ENCODE peak calls at places on chromosomes 13 and 19, in nine cellular contexts. G is transverse colon, I is heart right ventricle, M is cardiac muscle cell, Q is lower lobe of right lung, J is mucosa of descending colon, C is BE2C, W is GM12878, T is A549. B is an unnamed sample. For H3K4me1, the result is how much of the 10 kb centered on the place peaks cover.

GRCh38 chr19:12773571-12773970 is 1.8 kb downstream of the HOOK2 start:
- DNase-seq in W (no peak), G (no peak), T (peak), C (no peak), Q (no peak), M (no peak), J (no peak), I (no peak), B (no peak)

GRCh38 chr13:45681101-45681500 is 21.0 kb upstream of the CBY2 start:
- DNase-seq in J (no peak), G (no peak), Q (no peak), M (no peak), I (no peak), T (no peak), C (no peak), W (no peak), B (no peak)

GRCh38 chr19:49997709-49998108 is 27.5 kb downstream of the VRK3 start:
- DNase-seq in T (peak), M (peak), J (no peak), C (peak), Q (no peak), W (peak), G (no peak), I (no peak), B (no peak)

GRCh38 chr13:101309014-101309619 is 107.2 kb downstream of the NALCN start:
- DNase-seq in G (no peak), W (no peak), J (no peak), I (no peak), C (no peak), M (no peak), T (no peak), Q (no peak), B (no peak)

GRCh38 chr19:49469828-49470614 is 4.0 kb upstream of the FLT3LG start:
- DNase-seq in J (peak), C (no peak), G (peak), I (no peak), Q (no peak), M (no peak), T (peak), W (peak), B (no peak)

GRCh38 chr19:35459414-35460082 is 11.5 kb downstream of the FFAR2 start:
- DNase-seq in T (no peak), J (no peak), G (peak), I (peak), C (no peak), Q (peak), W (no peak), M (no peak), B (peak)

GRCh38 chr13:108944760-108945159 is 315.3 kb downstream of the MYO16 start:
- DNase-seq in I (no peak), Q (no peak), C (no peak), W (no peak), J (no peak), T (peak), G (no peak), M (no peak), B (no peak)

GRCh38 chr13:84744203-84744602 is 861.9 kb upstream of the SLITRK1 start:
- DNase-seq in Q (no peak), M (no peak), I (no peak), T (no peak), J (no peak), C (no peak), G (no peak), W (no peak), B (no peak)

GRCh38 chr13:30303269-30303668 is 4.1 kb downstream of the KATNAL1 start:
- DNase-seq in T (no peak), I (no peak), W (no peak), M (no peak), J (no peak), G (no peak), C (no peak), Q (no peak), B (no peak)

GRCh38 chr13:24127116-24127631 is 33.3 kb upstream of the SPATA13 start:
- DNase-seq in G (peak), W (peak), J (peak), I (no peak), C (no peak), Q (no peak), M (no peak), T (peak), B (no peak)

GRCh38 chr19:57248646-57249045 is 8.2 kb downstream of the ZNF805 start:
- DNase-seq in Q (no peak), G (no peak), W (no peak), C (no peak), M (no peak), T (no peak), I (no peak), J (no peak), B (no peak)

GRCh38 chr13:93259527-93260080 is 33.0 kb downstream of the GPC6 start:
- DNase-seq in T (no peak), G (no peak), J (no peak), Q (no peak), W (no peak), C (no peak), I (no peak), M (no peak), B (no peak)

GRCh38 chr13:49995535-49996165 is 1.2 kb upstream of the TRIM13 start:
- DNase-seq in W (peak), I (no peak), T (no peak), M (no peak), J (no peak), G (no peak), C (no peak), Q (no peak), B (no peak)

GRCh38 chr13:20231839-20232555 is at the start of gene GJB6:
- DNase-seq in W (no peak), Q (no peak), T (no peak), M (peak), J (no peak), I (no peak), C (no peak), G (peak), B (no peak)

GRCh38 chr13:64855506-64855905 is 2374.6 kb downstream of the PCDH9 start:
- DNase-seq in G (no peak), J (no peak), I (no peak), Q (no peak), C (peak), T (no peak), W (no peak), M (peak), B (no peak)

GRCh38 chr19:47093254-47093653 is 20.3 kb downstream of the ZC3H4 start:
- DNase-seq in Q (no peak), C (no peak), M (no peak), W (no peak), I (no peak), G (no peak), J (no peak), T (no peak), B (no peak)

GRCh38 chr13:53012707-53013106 is 15.9 kb upstream of the OLFM4 start:
- DNase-seq in W (no peak), Q (no peak), I (no peak), G (no peak), T (no peak), C (no peak), M (no peak), J (no peak), B (no peak)

GRCh38 chr13:97327071-97327470 is 104.9 kb downstream of the MBNL2 start:
- DNase-seq in T (no peak), G (no peak), W (no peak), C (no peak), Q (no peak), M (no peak), I (no peak), J (no peak), B (no peak)

GRCh38 chr13:39881887-39882286 is 226.4 kb downstream of the COG6 start:
- DNase-seq in G (no peak), T (no peak), J (no peak), W (no peak), C (no peak), I (no peak), Q (no peak), M (no peak), B (no peak)

GRCh38 chr13:90201198-90201597 is 1146.3 kb upstream of the MIR17HG start:
- DNase-seq in W (no peak), M (peak), Q (no peak), C (no peak), G (no peak), I (no peak), J (no peak), T (no peak), B (no peak)

GRCh38 chr13:111584101-111584500 is 263.7 kb downstream of the TEX29 start:
- DNase-seq in M (no peak), Q (no peak), W (no peak), C (no peak), T (no peak), J (no peak), G (peak), I (no peak), B (no peak)

GRCh38 chr13:98664047-98664446 is 87.1 kb upstream of the STK24 start:
- DNase-seq in I (no peak), J (no peak), W (no peak), M (no peak), G (no peak), Q (no peak), C (no peak), T (no peak), B (no peak)

GRCh38 chr13:31046711-31047279 is 114.3 kb downstream of the TEX26 start:
- DNase-seq in M (peak), J (no peak), T (no peak), Q (no peak), W (no peak), C (peak), G (peak), I (peak), B (no peak)

GRCh38 chr13:30148791-30149190 is 158.6 kb downstream of the KATNAL1 start:
- DNase-seq in W (no peak), C (no peak), I (no peak), J (no peak), T (no peak), M (no peak), Q (no peak), G (no peak), B (no peak)

GRCh38 chr13:33228645-33229445 is 56.7 kb downstream of the STARD13 start:
- DNase-seq in Q (no peak), M (peak), I (no peak), C (no peak), J (no peak), G (no peak), W (no peak), T (peak), B (no peak)

GRCh38 chr13:60701919-60702318 is 304.9 kb downstream of the TDRD3 start:
- DNase-seq in M (no peak), I (no peak), Q (no peak), T (no peak), C (no peak), W (no peak), J (no peak), G (no peak), B (no peak)

GRCh38 chr19:1654178-1654792 is 1.9 kb upstream of the TCF3 start:
- DNase-seq in W (no peak), I (no peak), Q (no peak), C (no peak), J (peak), M (no peak), T (no peak), G (no peak), B (no peak)

GRCh38 chr19:1651061-1651547 is 1.3 kb downstream of the TCF3 start:
- DNase-seq in C (peak), M (peak), G (peak), J (peak), T (no peak), Q (no peak), W (peak), I (no peak), B (no peak)

GRCh38 chr19:1651548-1652394 is 644 bp downstream of the TCF3 start:
- DNase-seq in C (peak), Q (peak), W (no peak), M (peak), I (peak), J (peak), T (no peak), G (peak), B (peak)

GRCh38 chr19:1653300-1653628 is 849 bp upstream of the TCF3 start:
- DNase-seq in W (no peak), Q (no peak), J (no peak), M (no peak), G (no peak), C (no peak), I (no peak), T (no peak), B (no peak)

GRCh38 chr19:1652471-1653299 is at the start of gene TCF3:
- DNase-seq in W (peak), I (peak), J (peak), G (peak), C (peak), Q (peak), M (peak), T (peak), B (peak)
- H3K4me1 ChIP-seq in W (under half), I (under half), J (under half), G (under half), C (under half), Q (under half), M (under half), T (under half), B (under half)

GRCh38 chr13:110305544-110305943 is 1.4 kb downstream of the COL4A1 start:
- DNase-seq in T (no peak), G (no peak), Q (no peak), M (no peak), J (no peak), W (no peak), C (no peak), I (no peak), B (no peak)
- H3K4me3 ChIP-seq in T (peak), G (peak), Q (peak), M (peak), J (no peak), W (no peak), C (no peak), I (peak), B (peak)

GRCh38 chr19:3608079-3608641 is 1.5 kb upstream of the TBXA2R start:
- DNase-seq in J (no peak), W (no peak), T (no peak), Q (no peak), C (no peak), M (no peak), I (no peak), G (no peak), B (no peak)
- H3K4me1 ChIP-seq in J (under half), W (under half), T (under half), Q (under half), C (under half), M (under half), I (under half), G (under half), B (under half)

GRCh38 chr13:43785681-43786471 is 896 bp downstream of the ENOX1 start:
- DNase-seq in Q (peak), C (peak), T (peak), W (no peak), I (peak), G (peak), J (peak), M (peak), B (peak)
- H3K4me3 ChIP-seq in Q (peak), C (peak), T (peak), W (peak), I (peak), G (peak), J (no peak), M (peak), B (peak)

B was measured in upper lobe of right lung.